ENCODE peak calls at places on chromosomes 7 and 10, in seven cellular contexts. Q is EL; X is AG09319; R is spleen; F is stimulated activated CD8-positive, alpha-beta memory T cell treated with anti-CD3 and anti-CD28 coated beads, Interleukin-15, amount 100 ng/mL, for 4 hours; H is fibroblast of villous mesenchyme; S is small intestine. Z is an unnamed sample.

GRCh38 chr7:98225913-98226614 is 14.8 kb downstream of the BHLHA15 start:
- DNase-seq in H (no peak), Q (no peak), F (no peak), R (peak; percentile 64), X (no peak), S (no peak), Z (no peak)

GRCh38 chr7:155986497-155987160 is 174.4 kb upstream of the SHH start:
- DNase-seq in H (no peak), S (no peak), Q (no peak), X (no peak), R (no peak), F (no peak), Z (no peak)

GRCh38 chr7:50308301-50309129 is 4.0 kb downstream of the IKZF1 start:
- DNase-seq in F (no peak), X (no peak), S (no peak), R (no peak), Q (no peak), H (no peak), Z (no peak)

GRCh38 chr7:100974021-100974420 is 4.7 kb downstream of the MUC12 start:
- DNase-seq in X (no peak), R (no peak), S (no peak), Q (peak; percentile 45), H (no peak), F (no peak), Z (peak; percentile 23)

GRCh38 chr10:44398747-44399477 is 14.0 kb upstream of the CXCL12 start:
- DNase-seq in X (no peak), H (no peak), R (no peak), Q (no peak), F (no peak), S (no peak), Z (no peak)

GRCh38 chr7:151822541-151823181 is 54.3 kb downstream of the PRKAG2 start:
- DNase-seq in S (peak; percentile 88), Q (no peak), H (no peak), X (no peak), F (no peak), R (peak; percentile 61), Z (peak; percentile 12)

GRCh38 chr10:68543004-68543918 is 15.9 kb upstream of the SLC25A16 start:
- DNase-seq in H (peak; percentile 71), X (no peak), S (no peak), F (no peak), Q (peak; percentile 56), R (no peak), Z (peak; percentile 72)

GRCh38 chr10:130428936-130429335 is 292.7 kb downstream of the GLRX3 start:
- DNase-seq in Q (no peak), F (no peak), H (no peak), R (no peak), S (no peak), X (no peak), Z (no peak)

GRCh38 chr10:110437351-110437605 is 60.4 kb upstream of the DUSP5 start:
- DNase-seq in X (no peak), H (no peak), Q (no peak), S (no peak), R (peak; percentile 14), F (no peak), Z (no peak)

GRCh38 chr10:110016037-110016436 is 8.3 kb downstream of the ADD3 start:
- DNase-seq in R (no peak), X (no peak), H (peak; percentile 54), Q (no peak), F (no peak), S (peak; percentile 60), Z (peak; percentile 60)

GRCh38 chr10:112535432-112536038 is 88.5 kb downstream of the VTI1A start:
- DNase-seq in R (no peak), F (no peak), X (no peak), Q (no peak), S (no peak), H (peak; percentile 10), Z (no peak)

GRCh38 chr10:24518981-24519597 is 204.6 kb downstream of the ARHGAP21 start:
- DNase-seq in S (peak; percentile 54), R (no peak), Q (peak; percentile 66), F (no peak), H (peak; percentile 50), X (peak; percentile 19), Z (peak; percentile 80)

GRCh38 chr10:49131507-49132385 is 2.1 kb downstream of the FAM170B start:
- DNase-seq in S (no peak), F (no peak), H (no peak), Q (no peak), R (no peak), X (no peak), Z (no peak)

GRCh38 chr7:36565792-36566356 is 158.4 kb downstream of the AOAH start:
- DNase-seq in X (no peak), S (no peak), H (peak; percentile 5), R (no peak), F (no peak), Q (no peak), Z (peak; percentile 67)

GRCh38 chr7:72030994-72031667 is 381.0 kb downstream of the CALN1 start:
- DNase-seq in Q (no peak), R (no peak), S (no peak), H (no peak), F (no peak), X (no peak), Z (no peak)

GRCh38 chr7:42753322-42753721 is 158.5 kb downstream of the C7orf25 start:
- DNase-seq in S (no peak), H (no peak), X (no peak), Q (no peak), F (no peak), R (no peak), Z (no peak)

GRCh38 chr7:38886265-38886664 is 22.7 kb downstream of the VPS41 start:
- DNase-seq in H (no peak), S (no peak), Q (no peak), X (no peak), F (no peak), R (no peak), Z (no peak)

Z was measured in choroid plexus epithelial cell.